ENCODE peak calls at places on chromosomes 16 and 17, in five cellular contexts. R is tibial artery, U is endodermal cell, A is H1, F is hepatocyte. V is an unnamed sample. For H3K4me1, the result is how much of the 10 kb centered on the place peaks cover.

GRCh38 chr16:58814348-58814801 is 80.3 kb upstream of the GOT2 start:
- DNase-seq in A (peak), R (no peak), F (peak), U (peak), V (peak)

GRCh38 chr17:65268832-65269231 is 131.7 kb downstream of the RGS9 start:
- DNase-seq in A (no peak), U (no peak), F (no peak), R (no peak), V (no peak)

GRCh38 chr16:64738321-64738960 is 383.4 kb downstream of the CDH11 start:
- DNase-seq in R (no peak), A (no peak), F (no peak), U (no peak), V (no peak)

GRCh38 chr17:48632579-48633265 is 6.6 kb upstream of the HOXB9 start:
- DNase-seq in R (no peak), A (no peak), U (peak), F (no peak), V (no peak)

GRCh38 chr16:78673884-78674283 is 574.4 kb downstream of the WWOX start:
- DNase-seq in F (no peak), A (no peak), R (no peak), U (no peak), V (no peak)

GRCh38 chr16:86755571-86756006 is 177.2 kb downstream of the FOXL1 start:
- DNase-seq in R (peak), F (no peak), U (no peak), A (no peak), V (no peak)

GRCh38 chr17:7011942-7012254 is 526 bp upstream of the RNASEK start:
- DNase-seq in A (no peak), U (peak), F (no peak), R (no peak), V (no peak)

GRCh38 chr17:16286947-16287562 is 66.2 kb downstream of the CENPV start:
- DNase-seq in A (no peak), R (peak), U (peak), F (no peak), V (peak)

GRCh38 chr17:38510424-38511125 is 82.3 kb downstream of the ARHGAP23 start:
- DNase-seq in R (no peak), U (peak), F (peak), A (no peak), V (peak)

GRCh38 chr17:16938031-16938430 is 33.9 kb downstream of the TNFRSF13B start:
- DNase-seq in U (peak), F (no peak), R (no peak), A (no peak), V (peak)

GRCh38 chr16:65120811-65121721 is 797 bp downstream of the CDH11 start:
- DNase-seq in U (peak), R (peak), A (no peak), F (peak), V (peak)

GRCh38 chr16:1834096-1834495 is 7.1 kb downstream of the FAHD1 start:
- DNase-seq in R (no peak), U (no peak), F (no peak), A (no peak), V (no peak)

GRCh38 chr16:83793179-83793578 is 14.6 kb upstream of the HSBP1 start:
- DNase-seq in U (peak), R (no peak), F (no peak), A (no peak), V (no peak)

GRCh38 chr17:17032131-17032692 is 10.0 kb upstream of the MPRIP start:
- DNase-seq in R (peak), F (peak), A (no peak), U (peak), V (peak)

GRCh38 chr17:78709688-78710290 is 72.3 kb downstream of the CYTH1 start:
- DNase-seq in R (no peak), F (no peak), A (no peak), U (peak), V (no peak)

GRCh38 chr17:77271421-77271820 is 130.7 kb downstream of the SEC14L1 start:
- DNase-seq in F (no peak), A (no peak), U (no peak), R (no peak), V (no peak)

GRCh38 chr16:73048292-73049050 is 543 bp upstream of the ZFHX3 start:
- DNase-seq in R (peak), U (no peak), F (peak), A (no peak), V (no peak)

GRCh38 chr16:684961-685696 is 995 bp upstream of the JMJD8 start:
- DNase-seq in F (no peak), U (no peak), R (no peak), A (no peak), V (no peak)

GRCh38 chr17:3719265-3719664 is 4.4 kb upstream of the HASPIN start:
- DNase-seq in U (no peak), R (no peak), A (no peak), F (no peak), V (no peak)

GRCh38 chr17:3724373-3725077 is 822 bp downstream of the HASPIN start:
- DNase-seq in F (no peak), A (no peak), R (no peak), U (no peak), V (no peak)

GRCh38 chr17:3723556-3724372 is at the start of gene HASPIN:
- DNase-seq in R (peak), A (peak), U (peak), F (peak), V (peak)

GRCh38 chr17:3723188-3723555 is 531 bp upstream of the HASPIN start:
- DNase-seq in U (no peak), R (no peak), F (no peak), A (no peak), V (no peak)

GRCh38 chr17:3722716-3723115 is 987 bp upstream of the HASPIN start:
- DNase-seq in R (no peak), F (no peak), U (no peak), A (no peak), V (no peak)
- H3K27ac ChIP-seq in R (peak), F (peak), U (no peak), A (no peak), V (peak)

GRCh38 chr16:15631730-15632409 is 11.1 kb downstream of the MARF1 start:
- DNase-seq in R (no peak), A (no peak), U (no peak), F (no peak), V (no peak)

GRCh38 chr16:15636392-15636873 is 6.5 kb downstream of the MARF1 start:
- DNase-seq in F (no peak), R (no peak), U (no peak), A (no peak), V (no peak)

GRCh38 chr16:15640966-15641365 is 2.0 kb downstream of the MARF1 start:
- DNase-seq in U (no peak), F (no peak), R (no peak), A (no peak), V (no peak)

GRCh38 chr16:15639061-15639568 is 3.8 kb downstream of the MARF1 start:
- DNase-seq in R (no peak), U (no peak), F (no peak), A (no peak), V (no peak)

GRCh38 chr16:15635926-15636325 is 7.0 kb downstream of the MARF1 start:
- DNase-seq in R (no peak), U (no peak), F (no peak), A (no peak), V (no peak)
- H3K4me1 ChIP-seq in R (under half), U (under half), F (under half), A (under half), V (under half)

GRCh38 chr16:10745856-10746255 is 2.2 kb downstream of the NUBP1 start:
- DNase-seq in U (no peak), R (no peak), F (no peak), A (no peak), V (no peak)
- H3K27ac ChIP-seq in U (no peak), R (no peak), F (no peak), A (no peak), V (no peak)

GRCh38 chr17:64092111-64092510 is 37.8 kb downstream of the ERN1 start:
- DNase-seq in A (no peak), U (no peak), R (no peak), F (no peak), V (no peak)
- H3K4me1 ChIP-seq in A (under half), U (under half), R (under half), F (under half), V (under half)

GRCh38 chr17:81118308-81119221 is 46.7 kb upstream of the PVALEF start:
- DNase-seq in R (no peak), U (peak), A (no peak), F (no peak), V (no peak)

GRCh38 chr17:81120695-81121621 is 44.3 kb upstream of the PVALEF start:
- DNase-seq in A (no peak), F (no peak), U (peak), R (no peak), V (no peak)

GRCh38 chr17:81119223-81120148 is 45.8 kb upstream of the PVALEF start:
- DNase-seq in R (no peak), A (peak), U (peak), F (peak), V (peak)

GRCh38 chr17:81121841-81122733 is 43.2 kb upstream of the PVALEF start:
- DNase-seq in R (no peak), U (peak), F (no peak), A (no peak), V (no peak)

GRCh38 chr17:81120149-81120484 is 45.2 kb upstream of the PVALEF start:
- DNase-seq in R (no peak), U (no peak), A (no peak), F (no peak), V (no peak)
- H3K27ac ChIP-seq in R (no peak), U (peak), A (no peak), F (peak), V (no peak)

V was measured in SJCRH30.